ENCODE peak calls at places on chromosomes 4 and X, in eight cellular contexts. One of them, this sample, is unnamed.

GRCh38 chr4:155207534-155208257 is 740 bp upstream of the NPY2R start:
- DNase-seq in choroid plexus epithelial cell: no peak
- DNase-seq in astrocyte: no peak
- DNase-seq in CD8-positive, alpha-beta memory T cell: no peak
- DNase-seq in EL: no peak
- DNase-seq in GM20000: no peak
- DNase-seq in GM23248: no peak
- DNase-seq in hepatocyte: peak; percentile 30
- DNase-seq in this sample: no peak

GRCh38 chrX:106949366-106949765 is 29.2 kb downstream of the CLDN2 start:
- DNase-seq in EL: no peak
- DNase-seq in astrocyte: no peak
- DNase-seq in GM23248: no peak
- DNase-seq in choroid plexus epithelial cell: no peak
- DNase-seq in CD8-positive, alpha-beta memory T cell: no peak
- DNase-seq in GM20000: no peak
- DNase-seq in hepatocyte: no peak
- DNase-seq in this sample: no peak

GRCh38 chrX:38142598-38142997 is 78.1 kb downstream of the SRPX start:
- DNase-seq in EL: no peak
- DNase-seq in astrocyte: peak; percentile 47
- DNase-seq in choroid plexus epithelial cell: peak; percentile 89
- DNase-seq in hepatocyte: no peak
- DNase-seq in GM20000: no peak
- DNase-seq in GM23248: peak; percentile 48
- DNase-seq in CD8-positive, alpha-beta memory T cell: no peak
- DNase-seq in this sample: peak; percentile 83

GRCh38 chr4:7419961-7420660 is 14.6 kb downstream of the PSAPL1 start:
- DNase-seq in choroid plexus epithelial cell: no peak
- DNase-seq in astrocyte: no peak
- DNase-seq in GM23248: no peak
- DNase-seq in hepatocyte: no peak
- DNase-seq in CD8-positive, alpha-beta memory T cell: no peak
- DNase-seq in GM20000: no peak
- DNase-seq in EL: no peak
- DNase-seq in this sample: no peak

GRCh38 chr4:78002260-78002659 is 54.9 kb upstream of the FRAS1 start:
- DNase-seq in hepatocyte: no peak
- DNase-seq in CD8-positive, alpha-beta memory T cell: no peak
- DNase-seq in choroid plexus epithelial cell: peak; percentile 59
- DNase-seq in GM20000: no peak
- DNase-seq in GM23248: no peak
- DNase-seq in astrocyte: peak; percentile 74
- DNase-seq in EL: peak; percentile 2
- DNase-seq in this sample: no peak

GRCh38 chr4:20391224-20391623 is 139.5 kb downstream of the SLIT2 start:
- DNase-seq in choroid plexus epithelial cell: peak; percentile 74
- DNase-seq in hepatocyte: no peak
- DNase-seq in GM20000: no peak
- DNase-seq in CD8-positive, alpha-beta memory T cell: no peak
- DNase-seq in GM23248: peak; percentile 53
- DNase-seq in EL: peak; percentile 47
- DNase-seq in astrocyte: peak; percentile 62
- DNase-seq in this sample: no peak

GRCh38 chrX:125680366-125680765 is 360.7 kb downstream of the TEX13C start:
- DNase-seq in GM23248: no peak
- DNase-seq in astrocyte: no peak
- DNase-seq in CD8-positive, alpha-beta memory T cell: no peak
- DNase-seq in choroid plexus epithelial cell: no peak
- DNase-seq in EL: no peak
- DNase-seq in GM20000: no peak
- DNase-seq in hepatocyte: no peak
- DNase-seq in this sample: no peak

GRCh38 chrX:65522739-65523372 is 11.7 kb downstream of the LAS1L start:
- DNase-seq in choroid plexus epithelial cell: peak; percentile 81
- DNase-seq in EL: peak; percentile 61
- DNase-seq in GM20000: no peak
- DNase-seq in hepatocyte: no peak
- DNase-seq in CD8-positive, alpha-beta memory T cell: no peak
- DNase-seq in GM23248: peak; percentile 62
- DNase-seq in astrocyte: peak; percentile 19
- DNase-seq in this sample: peak; percentile 66

GRCh38 chr4:124945422-124945821 is 232.9 kb upstream of the ANKRD50 start:
- DNase-seq in astrocyte: no peak
- DNase-seq in EL: no peak
- DNase-seq in GM23248: no peak
- DNase-seq in GM20000: no peak
- DNase-seq in choroid plexus epithelial cell: peak; percentile 21
- DNase-seq in hepatocyte: no peak
- DNase-seq in CD8-positive, alpha-beta memory T cell: no peak
- DNase-seq in this sample: no peak

GRCh38 chr4:40718571-40718970 is 31.2 kb upstream of the NSUN7 start:
- DNase-seq in GM20000: no peak
- DNase-seq in hepatocyte: peak; percentile 16
- DNase-seq in choroid plexus epithelial cell: no peak
- DNase-seq in GM23248: no peak
- DNase-seq in astrocyte: no peak
- DNase-seq in CD8-positive, alpha-beta memory T cell: no peak
- DNase-seq in EL: no peak
- DNase-seq in this sample: no peak

GRCh38 chr4:133866328-133866699 is 335.3 kb downstream of the PABPC4L start:
- DNase-seq in hepatocyte: no peak
- DNase-seq in GM20000: no peak
- DNase-seq in EL: no peak
- DNase-seq in GM23248: no peak
- DNase-seq in CD8-positive, alpha-beta memory T cell: no peak
- DNase-seq in astrocyte: peak; percentile 87
- DNase-seq in choroid plexus epithelial cell: peak; percentile 43
- DNase-seq in this sample: peak; percentile 10

GRCh38 chr4:163815776-163816175 is 321.3 kb downstream of the TMA16 start:
- DNase-seq in CD8-positive, alpha-beta memory T cell: no peak
- DNase-seq in hepatocyte: no peak
- DNase-seq in EL: no peak
- DNase-seq in choroid plexus epithelial cell: no peak
- DNase-seq in astrocyte: no peak
- DNase-seq in GM23248: no peak
- DNase-seq in GM20000: peak; percentile 3
- DNase-seq in this sample: no peak

GRCh38 chr4:81165853-81166430 is 49.1 kb downstream of the PRKG2 start:
- DNase-seq in GM23248: peak; percentile 76
- DNase-seq in EL: peak; percentile 8
- DNase-seq in choroid plexus epithelial cell: peak; percentile 42
- DNase-seq in hepatocyte: no peak
- DNase-seq in astrocyte: no peak
- DNase-seq in CD8-positive, alpha-beta memory T cell: no peak
- DNase-seq in GM20000: no peak
- DNase-seq in this sample: no peak

GRCh38 chr4:97942137-97942536 is 201.1 kb downstream of the STPG2 start:
- DNase-seq in GM20000: no peak
- DNase-seq in EL: no peak
- DNase-seq in choroid plexus epithelial cell: no peak
- DNase-seq in astrocyte: no peak
- DNase-seq in hepatocyte: no peak
- DNase-seq in CD8-positive, alpha-beta memory T cell: no peak
- DNase-seq in GM23248: no peak
- DNase-seq in this sample: no peak

GRCh38 chr4:36824682-36825081 is 419.9 kb upstream of the NWD2 start:
- DNase-seq in choroid plexus epithelial cell: no peak
- DNase-seq in GM23248: no peak
- DNase-seq in GM20000: no peak
- DNase-seq in astrocyte: no peak
- DNase-seq in EL: no peak
- DNase-seq in hepatocyte: no peak
- DNase-seq in CD8-positive, alpha-beta memory T cell: no peak
- DNase-seq in this sample: no peak

GRCh38 chrX:7062912-7063311 is 84.6 kb upstream of the STS start:
- DNase-seq in CD8-positive, alpha-beta memory T cell: no peak
- DNase-seq in choroid plexus epithelial cell: no peak
- DNase-seq in EL: no peak
- DNase-seq in GM20000: no peak
- DNase-seq in astrocyte: no peak
- DNase-seq in GM23248: no peak
- DNase-seq in hepatocyte: no peak
- DNase-seq in this sample: peak; percentile 14

GRCh38 chr4:149371021-149371420 is 444.6 kb downstream of the IQCM start:
- DNase-seq in choroid plexus epithelial cell: peak; percentile 83
- DNase-seq in GM23248: peak; percentile 79
- DNase-seq in GM20000: peak; percentile 30
- DNase-seq in EL: peak; percentile 60
- DNase-seq in astrocyte: peak; percentile 56
- DNase-seq in hepatocyte: peak; percentile 72
- DNase-seq in CD8-positive, alpha-beta memory T cell: no peak
- DNase-seq in this sample: peak; percentile 53

GRCh38 chrX:115330498-115331138 is 41.1 kb downstream of the LUZP4 start:
- DNase-seq in EL: peak; percentile 63
- DNase-seq in CD8-positive, alpha-beta memory T cell: peak; percentile 16
- DNase-seq in choroid plexus epithelial cell: peak; percentile 80
- DNase-seq in hepatocyte: peak; percentile 83
- DNase-seq in GM23248: peak; percentile 71
- DNase-seq in astrocyte: peak; percentile 43
- DNase-seq in GM20000: peak; percentile 50
- DNase-seq in this sample: peak; percentile 77

GRCh38 chr4:108512615-108513505 is 107.5 kb upstream of the RPL34 start:
- DNase-seq in GM20000: no peak
- DNase-seq in EL: peak; percentile 34
- DNase-seq in GM23248: peak; percentile 37
- DNase-seq in CD8-positive, alpha-beta memory T cell: peak; percentile 5
- DNase-seq in hepatocyte: peak; percentile 75
- DNase-seq in choroid plexus epithelial cell: peak; percentile 86
- DNase-seq in astrocyte: peak; percentile 56
- DNase-seq in this sample: peak; percentile 39

GRCh38 chr4:130568746-130569145 is 1472.8 kb downstream of the C4orf33 start:
- DNase-seq in hepatocyte: no peak
- DNase-seq in GM20000: no peak
- DNase-seq in astrocyte: no peak
- DNase-seq in GM23248: no peak
- DNase-seq in choroid plexus epithelial cell: no peak
- DNase-seq in CD8-positive, alpha-beta memory T cell: no peak
- DNase-seq in EL: no peak
- DNase-seq in this sample: no peak

GRCh38 chrX:46117234-46117633 is 428.0 kb downstream of the ZNF674 start:
- DNase-seq in hepatocyte: no peak
- DNase-seq in GM20000: no peak
- DNase-seq in GM23248: no peak
- DNase-seq in EL: no peak
- DNase-seq in astrocyte: no peak
- DNase-seq in CD8-positive, alpha-beta memory T cell: no peak
- DNase-seq in choroid plexus epithelial cell: no peak
- DNase-seq in this sample: no peak

GRCh38 chr4:27360651-27361347 is 500.2 kb downstream of the STIM2 start:
- DNase-seq in hepatocyte: peak; percentile 64
- DNase-seq in EL: peak; percentile 83
- DNase-seq in CD8-positive, alpha-beta memory T cell: no peak
- DNase-seq in GM20000: no peak
- DNase-seq in GM23248: peak; percentile 81
- DNase-seq in choroid plexus epithelial cell: peak; percentile 15
- DNase-seq in astrocyte: peak; percentile 84
- DNase-seq in this sample: peak; percentile 50

GRCh38 chrX:69523314-69523713 is 19.2 kb downstream of the NALF2 start:
- DNase-seq in GM20000: no peak
- DNase-seq in GM23248: no peak
- DNase-seq in astrocyte: no peak
- DNase-seq in CD8-positive, alpha-beta memory T cell: no peak
- DNase-seq in choroid plexus epithelial cell: no peak
- DNase-seq in hepatocyte: no peak
- DNase-seq in EL: no peak
- DNase-seq in this sample: no peak

GRCh38 chr4:150960079-150960478 is 55.0 kb downstream of the LRBA start:
- DNase-seq in CD8-positive, alpha-beta memory T cell: no peak
- DNase-seq in choroid plexus epithelial cell: peak; percentile 76
- DNase-seq in GM23248: peak; percentile 60
- DNase-seq in astrocyte: no peak
- DNase-seq in hepatocyte: peak; percentile 19
- DNase-seq in EL: peak; percentile 34
- DNase-seq in GM20000: no peak
- DNase-seq in this sample: peak; percentile 49

GRCh38 chrX:73524906-73525305 is 38.1 kb upstream of the CHIC1 start:
- DNase-seq in GM23248: no peak
- DNase-seq in EL: no peak
- DNase-seq in GM20000: no peak
- DNase-seq in choroid plexus epithelial cell: no peak
- DNase-seq in hepatocyte: no peak
- DNase-seq in astrocyte: no peak
- DNase-seq in CD8-positive, alpha-beta memory T cell: no peak
- DNase-seq in this sample: no peak

GRCh38 chr4:159296061-159296460 is 193.2 kb downstream of the RAPGEF2 start:
- DNase-seq in GM23248: peak; percentile 70
- DNase-seq in GM20000: no peak
- DNase-seq in choroid plexus epithelial cell: peak; percentile 58
- DNase-seq in CD8-positive, alpha-beta memory T cell: no peak
- DNase-seq in EL: peak; percentile 66
- DNase-seq in astrocyte: peak; percentile 69
- DNase-seq in hepatocyte: no peak
- DNase-seq in this sample: peak; percentile 61

GRCh38 chr4:15516494-15516893 is 46.8 kb downstream of the CC2D2A start:
- DNase-seq in choroid plexus epithelial cell: no peak
- DNase-seq in GM23248: no peak
- DNase-seq in GM20000: no peak
- DNase-seq in CD8-positive, alpha-beta memory T cell: no peak
- DNase-seq in hepatocyte: no peak
- DNase-seq in EL: no peak
- DNase-seq in astrocyte: no peak
- DNase-seq in this sample: no peak

GRCh38 chrX:128106630-128107029 is 54.4 kb upstream of the ACTRT1 start:
- DNase-seq in GM20000: no peak
- DNase-seq in choroid plexus epithelial cell: peak; percentile 1
- DNase-seq in EL: no peak
- DNase-seq in hepatocyte: peak; percentile 22
- DNase-seq in CD8-positive, alpha-beta memory T cell: no peak
- DNase-seq in astrocyte: no peak
- DNase-seq in GM23248: no peak
- DNase-seq in this sample: no peak

GRCh38 chrX:20463296-20464075 is 196.8 kb upstream of the RPS6KA3 start:
- DNase-seq in hepatocyte: no peak
- DNase-seq in GM20000: no peak
- DNase-seq in CD8-positive, alpha-beta memory T cell: no peak
- DNase-seq in EL: no peak
- DNase-seq in choroid plexus epithelial cell: no peak
- DNase-seq in GM23248: no peak
- DNase-seq in astrocyte: no peak
- DNase-seq in this sample: no peak

GRCh38 chr4:132587626-132588025 is 561.5 kb upstream of the PCDH10 start:
- DNase-seq in EL: no peak
- DNase-seq in choroid plexus epithelial cell: peak; percentile 5
- DNase-seq in GM20000: no peak
- DNase-seq in astrocyte: peak; percentile 40
- DNase-seq in GM23248: no peak
- DNase-seq in hepatocyte: no peak
- DNase-seq in CD8-positive, alpha-beta memory T cell: no peak
- DNase-seq in this sample: peak; percentile 5

GRCh38 chr4:142463195-142463594 is 382.9 kb downstream of the INPP4B start:
- DNase-seq in CD8-positive, alpha-beta memory T cell: no peak
- DNase-seq in choroid plexus epithelial cell: no peak
- DNase-seq in EL: no peak
- DNase-seq in GM20000: no peak
- DNase-seq in astrocyte: peak; percentile 94
- DNase-seq in hepatocyte: no peak
- DNase-seq in GM23248: no peak
- DNase-seq in this sample: no peak

GRCh38 chr4:161937596-161937995 is 226.2 kb downstream of the FSTL5 start:
- DNase-seq in astrocyte: peak; percentile 24
- DNase-seq in hepatocyte: no peak
- DNase-seq in CD8-positive, alpha-beta memory T cell: no peak
- DNase-seq in choroid plexus epithelial cell: peak; percentile 5
- DNase-seq in GM23248: no peak
- DNase-seq in GM20000: no peak
- DNase-seq in EL: peak; percentile 0
- DNase-seq in this sample: no peak

This sample was measured in fibroblast of villous mesenchyme.